ENCODE peak calls at places on chromosome 15, in seven cellular contexts. One of them, this sample, is unnamed.

GRCh38 chr15:71042356-71042922 is 72.8 kb upstream of the THSD4 start:
- DNase-seq in HCT116: no peak
- DNase-seq in GM23248: peak; percentile 29
- DNase-seq in HepG2: no peak
- DNase-seq in neuronal stem cell: no peak
- DNase-seq in PC-3: no peak
- DNase-seq in IMR-90: peak; percentile 34
- DNase-seq in this sample: no peak

GRCh38 chr15:85743392-85744045 is 51.2 kb downstream of the KLHL25 start:
- DNase-seq in PC-3: no peak
- DNase-seq in IMR-90: no peak
- DNase-seq in GM23248: no peak
- DNase-seq in HCT116: no peak
- DNase-seq in HepG2: no peak
- DNase-seq in neuronal stem cell: no peak
- DNase-seq in this sample: no peak

GRCh38 chr15:63970723-63971426 is 75.4 kb downstream of the DAPK2 start:
- DNase-seq in neuronal stem cell: no peak
- DNase-seq in IMR-90: no peak
- DNase-seq in GM23248: peak; percentile 24
- DNase-seq in HepG2: no peak
- DNase-seq in PC-3: no peak
- DNase-seq in HCT116: no peak
- DNase-seq in this sample: no peak

GRCh38 chr15:51390932-51391432 is 49.5 kb downstream of the GLDN start:
- DNase-seq in IMR-90: no peak
- DNase-seq in neuronal stem cell: peak; percentile 23
- DNase-seq in HepG2: no peak
- DNase-seq in GM23248: no peak
- DNase-seq in PC-3: no peak
- DNase-seq in HCT116: no peak
- DNase-seq in this sample: peak; percentile 75

GRCh38 chr15:92853222-92853621 is 46.9 kb upstream of the CHD2 start:
- DNase-seq in HepG2: no peak
- DNase-seq in HCT116: no peak
- DNase-seq in neuronal stem cell: no peak
- DNase-seq in IMR-90: no peak
- DNase-seq in GM23248: no peak
- DNase-seq in PC-3: no peak
- DNase-seq in this sample: no peak

GRCh38 chr15:81434882-81435281 is 60.9 kb upstream of the TMC3 start:
- DNase-seq in neuronal stem cell: no peak
- DNase-seq in PC-3: no peak
- DNase-seq in HepG2: no peak
- DNase-seq in HCT116: no peak
- DNase-seq in IMR-90: no peak
- DNase-seq in GM23248: no peak
- DNase-seq in this sample: no peak

GRCh38 chr15:74123131-74123429 is 7.3 kb upstream of the ISLR2 start:
- DNase-seq in GM23248: no peak
- DNase-seq in HepG2: no peak
- DNase-seq in neuronal stem cell: no peak
- DNase-seq in PC-3: no peak
- DNase-seq in HCT116: no peak
- DNase-seq in IMR-90: no peak
- DNase-seq in this sample: peak; percentile 78

GRCh38 chr15:57224664-57225063 is 151.6 kb upstream of the CGNL1 start:
- DNase-seq in neuronal stem cell: no peak
- DNase-seq in GM23248: peak; percentile 70
- DNase-seq in HepG2: no peak
- DNase-seq in PC-3: peak; percentile 22
- DNase-seq in IMR-90: peak; percentile 70
- DNase-seq in HCT116: no peak
- DNase-seq in this sample: no peak

GRCh38 chr15:73078722-73079121 is 26.5 kb downstream of the NEO1 start:
- DNase-seq in neuronal stem cell: no peak
- DNase-seq in HepG2: peak; percentile 73
- DNase-seq in PC-3: peak; percentile 71
- DNase-seq in HCT116: no peak
- DNase-seq in GM23248: peak; percentile 77
- DNase-seq in IMR-90: peak; percentile 90
- DNase-seq in this sample: peak; percentile 25

GRCh38 chr15:26970712-26971210 is at the start of gene GABRG3:
- DNase-seq in IMR-90: no peak
- DNase-seq in HCT116: no peak
- DNase-seq in PC-3: peak; percentile 12
- DNase-seq in neuronal stem cell: peak; percentile 71
- DNase-seq in GM23248: no peak
- DNase-seq in HepG2: no peak
- DNase-seq in this sample: peak; percentile 86

GRCh38 chr15:27826902-27827321 is 272.2 kb downstream of the OCA2 start:
- DNase-seq in PC-3: peak; percentile 8
- DNase-seq in HepG2: no peak
- DNase-seq in IMR-90: peak; percentile 60
- DNase-seq in HCT116: no peak
- DNase-seq in GM23248: peak; percentile 91
- DNase-seq in neuronal stem cell: no peak
- DNase-seq in this sample: no peak

GRCh38 chr15:69979269-69979668 is 118.4 kb downstream of the TLE3 start:
- DNase-seq in IMR-90: peak; percentile 18
- DNase-seq in neuronal stem cell: no peak
- DNase-seq in HepG2: peak; percentile 23
- DNase-seq in GM23248: peak; percentile 24
- DNase-seq in HCT116: no peak
- DNase-seq in PC-3: peak; percentile 59
- DNase-seq in this sample: peak; percentile 34

GRCh38 chr15:55003900-55004879 is 192.6 kb downstream of the RSL24D1 start:
- DNase-seq in IMR-90: no peak
- DNase-seq in HCT116: no peak
- DNase-seq in neuronal stem cell: peak; percentile 31
- DNase-seq in HepG2: no peak
- DNase-seq in GM23248: no peak
- DNase-seq in PC-3: no peak
- DNase-seq in this sample: no peak

GRCh38 chr15:42137461-42138261 is 18.8 kb downstream of the PLA2G4F start:
- DNase-seq in HCT116: peak; percentile 57
- DNase-seq in HepG2: peak; percentile 48
- DNase-seq in IMR-90: peak; percentile 50
- DNase-seq in GM23248: peak; percentile 81
- DNase-seq in PC-3: peak; percentile 81
- DNase-seq in neuronal stem cell: peak; percentile 49
- DNase-seq in this sample: peak; percentile 79

GRCh38 chr15:100928632-100929280 is 9.6 kb downstream of the LRRK1 start:
- DNase-seq in GM23248: no peak
- DNase-seq in neuronal stem cell: no peak
- DNase-seq in HepG2: no peak
- DNase-seq in IMR-90: no peak
- DNase-seq in PC-3: peak; percentile 77
- DNase-seq in HCT116: no peak
- DNase-seq in this sample: peak; percentile 17

GRCh38 chr15:100931143-100931890 is 12.2 kb downstream of the LRRK1 start:
- DNase-seq in HepG2: no peak
- DNase-seq in PC-3: no peak
- DNase-seq in HCT116: no peak
- DNase-seq in GM23248: no peak
- DNase-seq in IMR-90: no peak
- DNase-seq in neuronal stem cell: no peak
- DNase-seq in this sample: no peak

GRCh38 chr15:100929641-100930042 is 10.5 kb downstream of the LRRK1 start:
- DNase-seq in IMR-90: no peak
- DNase-seq in GM23248: no peak
- DNase-seq in HepG2: no peak
- DNase-seq in HCT116: no peak
- DNase-seq in neuronal stem cell: no peak
- DNase-seq in PC-3: no peak
- DNase-seq in this sample: peak; percentile 43

GRCh38 chr15:100932676-100933348 is 13.7 kb downstream of the LRRK1 start:
- DNase-seq in GM23248: no peak
- DNase-seq in HCT116: no peak
- DNase-seq in neuronal stem cell: no peak
- DNase-seq in HepG2: no peak
- DNase-seq in IMR-90: no peak
- DNase-seq in PC-3: no peak
- DNase-seq in this sample: no peak

DNA sequence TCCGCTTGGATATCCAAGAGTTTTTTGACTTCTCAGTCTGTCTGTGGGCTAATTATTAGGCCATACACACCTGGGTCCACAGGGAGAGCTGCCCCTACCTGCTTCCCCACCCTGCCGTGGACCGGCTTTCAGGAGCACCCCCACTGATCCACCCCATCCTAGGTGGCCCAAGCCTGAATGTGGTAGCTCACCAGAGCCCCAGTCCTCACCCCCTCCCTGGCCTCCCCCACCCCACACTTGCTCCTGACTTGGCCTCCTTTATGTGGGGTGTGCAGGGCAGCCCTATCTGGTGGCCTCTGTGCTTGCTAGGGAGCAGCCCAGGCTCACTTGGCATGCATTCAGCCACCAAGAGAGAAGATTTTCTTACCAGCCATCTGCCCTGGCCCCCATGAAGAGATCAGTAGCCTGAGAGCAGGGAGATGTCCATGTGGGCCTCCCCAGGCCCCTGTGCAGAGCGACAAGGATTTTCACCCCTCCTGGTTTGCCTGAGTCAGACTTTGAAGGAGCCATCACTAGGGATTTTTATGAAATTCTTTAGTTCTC is 11.2 kb downstream of the LRRK1 start:
- DNase-seq in HCT116: no peak
- DNase-seq in neuronal stem cell: no peak
- DNase-seq in IMR-90: no peak
- DNase-seq in GM23248: no peak
- DNase-seq in PC-3: no peak
- DNase-seq in HepG2: no peak
- DNase-seq in this sample: no peak
- H3K4me2 ChIP-seq in HCT116: no peak overlapping the region
- H3K4me2 ChIP-seq in neuronal stem cell: no peak overlapping the region
- H3K4me2 ChIP-seq in IMR-90: no peak overlapping the region
- H3K4me2 ChIP-seq in GM23248: no peak overlapping the region
- H3K4me2 ChIP-seq in PC-3: no peak overlapping the region
- H3K4me2 ChIP-seq in HepG2: no peak overlapping the region
- H3K4me2 ChIP-seq in this sample: no peak overlapping the region

DNA sequence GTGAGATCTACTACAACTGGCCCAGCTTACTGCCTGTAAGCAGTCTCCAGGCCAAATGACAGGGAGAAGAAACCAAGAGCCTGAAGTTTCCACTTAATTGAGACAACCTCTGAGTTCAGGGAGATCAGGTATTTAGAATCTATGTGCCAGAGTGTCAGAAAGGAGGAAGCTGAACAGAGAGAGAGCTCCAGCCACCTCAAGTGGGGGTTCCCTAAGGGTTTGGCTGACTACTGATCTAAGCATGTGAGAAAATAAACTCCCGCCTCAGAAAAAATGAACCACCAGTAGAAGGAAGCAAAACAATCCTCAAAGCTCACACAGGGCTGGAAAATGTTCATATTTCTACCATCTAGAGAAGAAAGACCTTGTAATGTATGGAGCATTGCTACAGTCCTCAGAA is 25.0 kb downstream of the ADAM10 start:
- DNase-seq in neuronal stem cell: no peak
- DNase-seq in IMR-90: peak; percentile 79
- DNase-seq in HCT116: no peak
- DNase-seq in HepG2: no peak
- DNase-seq in PC-3: no peak
- DNase-seq in GM23248: peak; percentile 44
- DNase-seq in this sample: no peak
- H3K4me2 ChIP-seq in neuronal stem cell: no peak overlapping the region
- H3K4me2 ChIP-seq in IMR-90: peak overlapping the region; percentile 58
- H3K4me2 ChIP-seq in HCT116: no peak overlapping the region
- H3K4me2 ChIP-seq in HepG2: no peak overlapping the region
- H3K4me2 ChIP-seq in PC-3: no peak overlapping the region
- H3K4me2 ChIP-seq in GM23248: no peak overlapping the region
- H3K4me2 ChIP-seq in this sample: no peak overlapping the region

DNA sequence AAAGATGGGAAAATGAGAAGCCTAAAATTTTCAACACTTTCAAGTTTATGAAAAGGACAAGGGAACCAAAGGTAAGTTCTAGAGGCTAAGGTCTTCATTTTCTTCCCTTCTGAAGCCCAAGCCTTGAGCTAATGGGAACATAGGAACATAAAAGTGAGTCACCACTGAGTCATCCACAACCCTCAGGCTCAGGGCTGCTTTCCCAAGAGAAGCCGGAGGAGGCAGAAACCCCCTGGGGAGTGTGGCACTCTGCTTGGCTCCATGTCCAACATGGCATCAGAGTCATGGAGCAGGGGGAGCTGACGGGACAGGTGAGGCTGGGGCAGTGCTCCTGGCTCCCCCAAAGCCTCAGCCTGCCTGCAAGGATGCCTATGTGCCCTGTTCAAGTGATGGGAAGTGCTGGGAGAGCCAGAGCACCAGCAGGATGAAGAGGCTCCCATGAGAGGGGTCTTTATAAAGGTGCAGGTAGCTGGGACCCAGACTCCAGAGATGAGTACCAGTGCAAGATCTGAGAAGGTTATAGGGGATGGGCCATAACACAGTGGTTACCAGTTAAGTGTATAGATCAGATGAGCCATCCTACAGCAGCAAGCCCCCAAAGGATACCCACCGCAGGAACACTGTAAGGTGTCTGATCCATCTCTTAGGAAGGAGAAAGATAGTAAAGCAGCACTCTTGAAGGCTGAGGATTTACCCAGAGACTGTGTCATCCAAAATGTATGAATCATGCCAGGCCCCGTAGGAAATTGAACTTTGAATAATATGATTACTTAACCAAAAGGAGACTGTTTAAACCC is 31.8 kb upstream of the RYR3 start:
- DNase-seq in IMR-90: peak; percentile 84
- DNase-seq in neuronal stem cell: no peak
- DNase-seq in HepG2: no peak
- DNase-seq in GM23248: peak; percentile 93
- DNase-seq in PC-3: peak; percentile 96
- DNase-seq in HCT116: peak; percentile 92
- DNase-seq in this sample: no peak
- H3K4me2 ChIP-seq in IMR-90: no peak overlapping the region
- H3K4me2 ChIP-seq in neuronal stem cell: no peak overlapping the region
- H3K4me2 ChIP-seq in HepG2: no peak overlapping the region
- H3K4me2 ChIP-seq in GM23248: peak overlapping the region; percentile 18
- H3K4me2 ChIP-seq in PC-3: peak overlapping the region; percentile 77
- H3K4me2 ChIP-seq in HCT116: peak overlapping the region; percentile 59
- H3K4me2 ChIP-seq in this sample: no peak overlapping the region

GRCh38 chr15:25850154-25851111 is 12.7 kb downstream of the ATP10A start:
- DNase-seq in IMR-90: peak; percentile 70
- DNase-seq in GM23248: peak; percentile 94
- DNase-seq in neuronal stem cell: peak; percentile 30
- DNase-seq in HCT116: no peak
- DNase-seq in HepG2: peak; percentile 74
- DNase-seq in PC-3: peak; percentile 79
- DNase-seq in this sample: peak; percentile 67

GRCh38 chr15:25852027-25852426 is 11.1 kb downstream of the ATP10A start:
- DNase-seq in IMR-90: no peak
- DNase-seq in neuronal stem cell: no peak
- DNase-seq in GM23248: no peak
- DNase-seq in HepG2: no peak
- DNase-seq in PC-3: no peak
- DNase-seq in HCT116: no peak
- DNase-seq in this sample: no peak

GRCh38 chr15:25848769-25849430 is 14.2 kb downstream of the ATP10A start:
- DNase-seq in HCT116: no peak
- DNase-seq in neuronal stem cell: no peak
- DNase-seq in GM23248: no peak
- DNase-seq in HepG2: no peak
- DNase-seq in IMR-90: no peak
- DNase-seq in PC-3: no peak
- DNase-seq in this sample: peak; percentile 26

GRCh38 chr15:25849431-25849921 is 13.7 kb downstream of the ATP10A start:
- DNase-seq in PC-3: peak; percentile 24
- DNase-seq in HepG2: no peak
- DNase-seq in GM23248: peak; percentile 94
- DNase-seq in HCT116: no peak
- DNase-seq in neuronal stem cell: no peak
- DNase-seq in IMR-90: peak; percentile 83
- DNase-seq in this sample: peak; percentile 28

GRCh38 chr15:25852696-25853524 is 10.2 kb downstream of the ATP10A start:
- DNase-seq in PC-3: no peak
- DNase-seq in GM23248: no peak
- DNase-seq in neuronal stem cell: no peak
- DNase-seq in HCT116: no peak
- DNase-seq in IMR-90: no peak
- DNase-seq in HepG2: no peak
- DNase-seq in this sample: no peak
- H3K4me2 ChIP-seq in PC-3: no peak overlapping the region
- H3K4me2 ChIP-seq in GM23248: no peak overlapping the region
- H3K4me2 ChIP-seq in neuronal stem cell: no peak overlapping the region
- H3K4me2 ChIP-seq in HCT116: no peak overlapping the region
- H3K4me2 ChIP-seq in IMR-90: no peak overlapping the region
- H3K4me2 ChIP-seq in HepG2: no peak overlapping the region
- H3K4me2 ChIP-seq in this sample: no peak overlapping the region

This sample was measured in neural progenitor cell.